ENCODE peak calls at places on chromosomes 4 and X, in four cellular contexts. X is dorsolateral prefrontal cortex, G is HL-60, P is foreskin fibroblast. N is an unnamed sample.
A peak's percentile ranks its signal among the peaks of the same experiment; 100 is the strongest.

GRCh38 chr4:186341655-186342054 is 75.7 kb downstream of the F11 start:
- DNase-seq in X (no peak), G (no peak), P (no peak), N (no peak)

GRCh38 chrX:129925305-129926092 is 19.5 kb downstream of the UTP14A start:
- DNase-seq in P (peak; percentile 64), X (peak; percentile 67), G (peak; percentile 72), N (peak; percentile 59)

GRCh38 chr4:123398803-123399637 is 2.4 kb downstream of the SPRY1 start:
- DNase-seq in G (peak; percentile 75), P (peak; percentile 62), X (no peak), N (no peak)

GRCh38 chrX:115650916-115651315 is 89.9 kb downstream of the PLS3 start:
- DNase-seq in G (peak; percentile 40), X (no peak), P (peak; percentile 8), N (peak; percentile 18)

GRCh38 chr4:188023682-188024081 is 28.1 kb downstream of the ZFP42 start:
- DNase-seq in P (no peak), G (no peak), X (no peak), N (no peak)

GRCh38 chr4:108465886-108466491 is 154.4 kb upstream of the RPL34 start:
- DNase-seq in G (no peak), X (no peak), P (no peak), N (no peak)

GRCh38 chr4:173490817-173491518 is 39.1 kb downstream of the HAND2 start:
- DNase-seq in P (peak; percentile 81), G (peak; percentile 68), X (no peak), N (no peak)

GRCh38 chr4:153249199-153250154 is 45.2 kb downstream of the TRIM2 start:
- DNase-seq in P (peak; percentile 69), G (peak; percentile 44), X (peak; percentile 55), N (peak; percentile 19)

GRCh38 chr4:33715996-33716395 is 2528.3 kb downstream of the ARAP2 start:
- DNase-seq in P (peak; percentile 92), X (no peak), G (no peak), N (peak; percentile 60)

GRCh38 chr4:89708903-89709361 is 128.0 kb downstream of the SNCA start:
- DNase-seq in G (no peak), X (no peak), P (peak; percentile 23), N (no peak)

GRCh38 chr4:93289241-93289640 is 539.3 kb upstream of the ATOH1 start:
- DNase-seq in P (no peak), X (no peak), G (no peak), N (no peak)

GRCh38 chr4:6360385-6360784 is 90.7 kb downstream of the WFS1 start:
- DNase-seq in X (peak; percentile 91), P (peak; percentile 4), G (no peak), N (no peak)

GRCh38 chr4:85776579-85776978 is 301.6 kb downstream of the ARHGAP24 start:
- DNase-seq in P (peak; percentile 55), G (no peak), X (no peak), N (no peak)

GRCh38 chr4:124144302-124144701 is 568.2 kb downstream of the ANKRD50 start:
- DNase-seq in P (no peak), G (no peak), X (no peak), N (no peak)

GRCh38 chr4:10093801-10094552 is 22.6 kb downstream of the WDR1 start:
- DNase-seq in P (peak; percentile 65), G (peak; percentile 55), X (no peak), N (no peak)

GRCh38 chr4:87258677-87259076 is 38.3 kb upstream of the KLHL8 start:
- DNase-seq in P (no peak), X (no peak), G (no peak), N (no peak)

GRCh38 chrX:23504540-23504884 is 162.8 kb upstream of the PRDX4 start:
- DNase-seq in X (no peak), G (no peak), P (no peak), N (no peak)

GRCh38 chrX:100654256-100654655 is 10.3 kb downstream of the SRPX2 start:
- DNase-seq in G (no peak), P (no peak), X (no peak), N (no peak)

GRCh38 chrX:9844936-9845573 is 58.8 kb downstream of the SHROOM2 start:
- DNase-seq in X (no peak), G (no peak), P (no peak), N (no peak)

GRCh38 chrX:96764864-96765263 is 80.2 kb downstream of the DIAPH2 start:
- DNase-seq in G (no peak), P (no peak), X (no peak), N (no peak)

GRCh38 chr4:10623241-10623640 is 61.3 kb downstream of the CLNK start:
- DNase-seq in P (peak; percentile 43), G (no peak), X (no peak), N (no peak)

GRCh38 chr4:148445071-148445902 is 3.1 kb upstream of the NR3C2 start:
- DNase-seq in G (no peak), X (peak; percentile 59), P (no peak), N (no peak)

GRCh38 chr4:113695328-113696169 is 66.0 kb downstream of the CAMK2D start:
- DNase-seq in P (no peak), G (no peak), X (no peak), N (no peak)

GRCh38 chr4:154982187-154983047 is 201.3 kb downstream of the RBM46 start:
- DNase-seq in X (peak; percentile 52), G (peak; percentile 13), P (peak; percentile 4), N (peak; percentile 8)

GRCh38 chr4:40865696-40866095 is 115.9 kb downstream of the NSUN7 start:
- DNase-seq in P (no peak), G (no peak), X (no peak), N (no peak)

GRCh38 chr4:150229538-150229937 is 151.3 kb downstream of the DCLK2 start:
- DNase-seq in P (peak; percentile 67), X (no peak), G (no peak), N (no peak)

GRCh38 chr4:128338634-128339355 is 51.2 kb upstream of the PGRMC2 start:
- DNase-seq in G (no peak), X (no peak), P (peak; percentile 91), N (peak; percentile 59)

GRCh38 chrX:40006025-40007017 is 91.4 kb downstream of the BCOR start:
- DNase-seq in G (peak; percentile 12), P (no peak), X (no peak), N (no peak)

GRCh38 chr4:1738410-1738809 is 17.1 kb downstream of the TACC3 start:
- DNase-seq in G (no peak), X (no peak), P (no peak), N (no peak)

GRCh38 chr4:76902233-76902890 is 4.4 kb upstream of the SOWAHB start:
- DNase-seq in G (no peak), X (no peak), P (no peak), N (no peak)

GRCh38 chr4:10179957-10180602 is 63.5 kb upstream of the WDR1 start:
- DNase-seq in G (no peak), P (no peak), X (no peak), N (no peak)

GRCh38 chr4:21184788-21185187 is 484.5 kb downstream of the PACRGL start:
- DNase-seq in P (no peak), G (no peak), X (no peak), N (no peak)
- TF ChIP-seq CTCF in P (no peak), G (no peak), X (no peak), N (no peak)

DNA sequence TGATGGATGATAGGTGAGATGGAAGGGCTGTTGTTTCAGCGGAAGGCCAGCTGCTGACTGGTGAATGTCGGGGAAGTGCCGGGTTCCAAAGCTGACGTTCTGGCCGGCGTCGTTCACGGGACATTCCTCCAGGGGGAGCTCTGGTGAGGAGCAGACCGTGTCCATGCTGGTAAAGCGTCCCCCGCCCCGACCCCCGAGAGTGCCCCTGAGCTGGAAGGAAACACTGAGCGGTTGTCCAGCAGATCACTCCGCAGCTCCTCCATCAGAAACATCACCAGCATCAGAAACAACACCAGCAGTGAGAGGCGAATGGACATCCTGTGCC is 18.6 kb upstream of the ADRA2C start:
- DNase-seq in P (no peak), X (no peak), G (no peak), N (no peak)
- TF ChIP-seq CTCF in P (peak; percentile 16), X (no peak), G (peak; percentile 7), N (peak; percentile 21)

GRCh38 chr4:53913098-53913497 is 151.3 kb downstream of the CHIC2 start:
- DNase-seq in G (no peak), P (no peak), X (no peak), N (no peak)
- TF ChIP-seq CTCF in G (no peak), P (no peak), X (no peak), N (no peak)

GRCh38 chrX:77493677-77494553 is 46.7 kb downstream of the FGF16 start:
- DNase-seq in X (no peak), P (peak; percentile 82), G (no peak), N (peak; percentile 10)
- TF ChIP-seq CTCF in X (no peak), P (no peak), G (no peak), N (no peak)

N was measured in AG09319.